ENCODE peak calls at places on chromosomes 16 and 17, in five cellular contexts. C is colonic mucosa; W is CD8-positive, alpha-beta T cell; Z is A549; S is neural crest cell. G is an unnamed sample.

GRCh38 chr17:539766-540165 is 174.9 kb downstream of the VPS53 start:
- DNase-seq in C (no peak), W (no peak), Z (no peak), S (no peak), G (no peak)

GRCh38 chr17:75153854-75154194 is 488 bp downstream of the JPT1 start:
- DNase-seq in C (no peak), W (no peak), Z (no peak), S (peak; percentile 24), G (peak; percentile 47)

GRCh38 chr16:59210955-59211541 is 476.9 kb upstream of the GOT2 start:
- DNase-seq in C (no peak), W (no peak), Z (peak; percentile 27), S (peak; percentile 12), G (no peak)

GRCh38 chr17:81398170-81398854 is 3.1 kb downstream of the BAHCC1 start:
- DNase-seq in C (peak; percentile 71), W (no peak), Z (peak; percentile 52), S (no peak), G (peak; percentile 40)

GRCh38 chr16:87541882-87542234 is 49.0 kb upstream of the ZCCHC14 start:
- DNase-seq in C (no peak), W (no peak), Z (no peak), S (no peak), G (no peak)

GRCh38 chr17:3260600-3260999 is 37.6 kb downstream of the OR3A1 start:
- DNase-seq in C (no peak), W (no peak), Z (no peak), S (no peak), G (no peak)

GRCh38 chr17:56608941-56609340 is 15.4 kb downstream of the NOG start:
- DNase-seq in C (no peak), W (no peak), Z (no peak), S (no peak), G (no peak)

GRCh38 chr16:66069576-66069975 is 296.9 kb upstream of the CDH5 start:
- DNase-seq in C (no peak), W (no peak), Z (no peak), S (no peak), G (no peak)

GRCh38 chr17:21243516-21244303 is 9.5 kb downstream of the NATD1 start:
- DNase-seq in C (no peak), W (no peak), Z (no peak), S (no peak), G (no peak)

GRCh38 chr17:78226752-78227454 is 4.5 kb upstream of the TMEM235 start:
- DNase-seq in C (peak; percentile 38), W (no peak), Z (no peak), S (no peak), G (no peak)

GRCh38 chr16:19252904-19253303 is 32.6 kb upstream of the CLEC19A start:
- DNase-seq in C (no peak), W (no peak), Z (no peak), S (no peak), G (no peak)

GRCh38 chr17:8186787-8187516 is 3.0 kb downstream of the BORCS6 start:
- DNase-seq in C (peak; percentile 94), W (peak; percentile 89), Z (peak; percentile 91), S (peak; percentile 99), G (peak; percentile 91)
- TF ChIP-seq CTCF in C (no peak), W (peak; percentile 21), Z (peak; percentile 20), S (peak; percentile 53), G (no peak)

GRCh38 chr17:4895676-4896331 is 3.5 kb upstream of the C17orf107 start:
- DNase-seq in C (no peak), W (no peak), Z (no peak), S (no peak), G (no peak)
- TF ChIP-seq CTCF in C (no peak), W (no peak), Z (no peak), S (no peak), G (peak; percentile 12)

GRCh38 chr17:38510424-38511125 is 82.3 kb downstream of the ARHGAP23 start:
- DNase-seq in C (no peak), W (no peak), Z (no peak), S (peak; percentile 41), G (peak; percentile 39)
- TF ChIP-seq CTCF in C (no peak), W (no peak), Z (no peak), S (no peak), G (peak; percentile 32)

DNA sequence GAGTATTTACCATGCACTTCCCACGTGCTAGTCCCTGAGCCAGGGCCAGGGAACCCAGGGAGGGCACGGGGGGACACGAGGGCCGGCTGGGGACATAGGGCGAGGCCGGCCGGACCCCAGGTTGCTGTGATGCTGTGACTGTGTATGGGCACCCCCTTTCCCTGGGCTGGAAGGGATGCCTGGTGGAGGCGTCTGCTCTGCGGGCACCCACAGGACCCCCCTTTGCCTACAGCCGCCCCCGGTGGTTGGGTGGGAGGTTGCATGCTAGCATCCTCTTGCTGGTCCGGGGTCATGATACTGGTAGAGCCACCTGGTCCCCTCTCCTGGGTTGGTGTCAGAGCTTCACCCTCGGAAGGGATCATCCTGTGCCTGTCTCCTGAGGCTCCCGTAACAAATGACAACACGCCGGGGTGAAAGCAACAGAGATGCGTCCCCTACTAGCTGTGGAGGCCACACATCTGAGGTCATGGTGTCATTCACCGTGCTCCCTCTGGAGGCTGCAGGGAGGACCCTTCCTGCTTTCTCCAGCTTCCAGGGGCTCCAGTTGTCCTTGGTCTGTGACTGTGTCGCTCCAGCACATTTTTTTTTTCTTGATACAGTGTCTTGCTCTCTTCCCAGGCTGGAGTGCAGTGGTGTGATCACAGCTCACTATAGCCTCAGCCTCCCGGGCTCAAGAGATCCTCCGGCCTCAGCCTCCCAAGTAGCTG is 3.1 kb upstream of the CIAO3 start:
- DNase-seq in C (no peak), W (no peak), Z (no peak), S (no peak), G (no peak)
- TF ChIP-seq CTCF in C (no peak), W (no peak), Z (no peak), S (peak; percentile 36), G (peak; percentile 33)

GRCh38 chr17:61481421-61481820 is 29.2 kb downstream of the TBX4 start:
- DNase-seq in C (no peak), W (no peak), Z (no peak), S (no peak), G (no peak)
- TF ChIP-seq CTCF in C (no peak), W (no peak), Z (no peak), S (no peak), G (no peak)

GRCh38 chr16:30065943-30066881 is 652 bp downstream of the ALDOA start:
- DNase-seq in C (peak; percentile 52), W (peak; percentile 45), Z (no peak), S (no peak), G (no peak)

GRCh38 chr16:30065112-30065942 is at the start of gene ALDOA:
- DNase-seq in C (peak; percentile 99), W (peak; percentile 92), Z (peak; percentile 86), S (peak; percentile 86), G (peak; percentile 82)

GRCh38 chr16:30064746-30065111 is 831 bp upstream of the ALDOA start:
- DNase-seq in C (no peak), W (no peak), Z (no peak), S (no peak), G (no peak)

GRCh38 chr16:30063278-30063892 is 2.2 kb upstream of the ALDOA start:
- DNase-seq in C (no peak), W (no peak), Z (no peak), S (no peak), G (no peak)

GRCh38 chr16:30063893-30064745 is 1.4 kb upstream of the ALDOA start:
- DNase-seq in C (peak; percentile 81), W (peak; percentile 65), Z (peak; percentile 73), S (no peak), G (no peak)
- TF ChIP-seq CTCF in C (no peak), W (peak; percentile 20), Z (peak; percentile 55), S (no peak), G (no peak)

GRCh38 chr16:5523794-5524193 is 426.2 kb upstream of the EEF2KMT start:
- DNase-seq in C (no peak), W (no peak), Z (no peak), S (no peak), G (no peak)
- TF ChIP-seq CTCF in C (no peak), W (no peak), Z (no peak), S (no peak), G (no peak)